ENCODE peak calls at places on chromosomes 2 and 18, in four cellular contexts. N, G, P and X are unnamed samples.

GRCh38 chr2:37679072-37679695 is 7.7 kb upstream of the CDC42EP3 start:
- DNase-seq in N (no peak), G (no peak), P (no peak), X (no peak)

GRCh38 chr2:26630669-26631360 is 10.4 kb downstream of the CIB4 start:
- DNase-seq in N (no peak), G (peak; percentile 46), P (no peak), X (no peak)

GRCh38 chr2:20065885-20066602 is 14.6 kb upstream of the LAPTM4A start:
- DNase-seq in N (peak; percentile 94), G (no peak), P (peak; percentile 81), X (peak; percentile 65)

GRCh38 chr2:170221317-170222288 is 43.7 kb downstream of the MYO3B start:
- DNase-seq in N (no peak), G (no peak), P (peak; percentile 39), X (no peak)

GRCh38 chr2:106189764-106190468 is 4.2 kb downstream of the UXS1 start:
- DNase-seq in N (no peak), G (no peak), P (peak; percentile 28), X (no peak)

GRCh38 chr2:6826081-6826913 is 39.4 kb downstream of the CMPK2 start:
- DNase-seq in N (no peak), G (peak; percentile 67), P (peak; percentile 67), X (peak; percentile 60)

GRCh38 chr2:233314180-233314579 is 6.6 kb downstream of the SAG start:
- DNase-seq in N (no peak), G (no peak), P (no peak), X (no peak)

GRCh38 chr2:66242099-66242498 is 192.8 kb upstream of the MEIS1 start:
- DNase-seq in N (no peak), G (no peak), P (no peak), X (no peak)

GRCh38 chr2:69789129-69789528 is 40.3 kb upstream of the GMCL1 start:
- DNase-seq in N (no peak), G (no peak), P (peak; percentile 79), X (no peak)

GRCh38 chr2:101124061-101124460 is 27.1 kb downstream of the TBC1D8 start:
- DNase-seq in N (no peak), G (peak; percentile 63), P (no peak), X (no peak)

GRCh38 chr2:231810905-231811304 is 24.7 kb downstream of the COPS7B start:
- DNase-seq in N (no peak), G (peak; percentile 69), P (peak; percentile 73), X (no peak)

GRCh38 chr2:56680971-56681631 is 497.3 kb downstream of the CCDC85A start:
- DNase-seq in N (no peak), G (peak; percentile 82), P (peak; percentile 37), X (no peak)

GRCh38 chr2:122528958-122529670 is 773.7 kb downstream of the TSN start:
- DNase-seq in N (no peak), G (no peak), P (no peak), X (no peak)

GRCh38 chr2:67954125-67954748 is 108.6 kb downstream of the C1D start:
- DNase-seq in N (no peak), G (no peak), P (no peak), X (no peak)

GRCh38 chr2:138369856-138370255 is 131.7 kb upstream of the SPOPL start:
- DNase-seq in N (no peak), G (no peak), P (peak; percentile 43), X (no peak)

GRCh38 chr2:113077921-113078320 is 10.2 kb downstream of the IL1F10 start:
- DNase-seq in N (no peak), G (no peak), P (no peak), X (no peak)

GRCh38 chr18:47983946-47984345 is 53.5 kb upstream of the SMAD2 start:
- DNase-seq in N (no peak), G (no peak), P (no peak), X (no peak)

GRCh38 chr2:158181171-158181570 is 79.5 kb downstream of the UPP2 start:
- DNase-seq in N (no peak), G (no peak), P (no peak), X (no peak)

GRCh38 chr18:35811896-35812295 is 160.6 kb upstream of the RMP24 start:
- DNase-seq in N (no peak), G (no peak), P (no peak), X (no peak)

GRCh38 chr2:233418761-233419625 is 64.7 kb downstream of the DGKD start:
- DNase-seq in N (peak; percentile 83), G (no peak), P (peak; percentile 74), X (peak; percentile 12)

GRCh38 chr2:203209538-203209937 is 29.3 kb upstream of the CYP20A1 start:
- DNase-seq in N (no peak), G (no peak), P (peak; percentile 24), X (no peak)

GRCh38 chr2:124254621-124255020 is 229.5 kb downstream of the CNTNAP5 start:
- DNase-seq in N (no peak), G (peak; percentile 81), P (peak; percentile 86), X (no peak)

GRCh38 chr2:128636802-128637147 is 318.1 kb upstream of the HS6ST1 start:
- DNase-seq in N (no peak), G (no peak), P (no peak), X (peak; percentile 11)

GRCh38 chr2:72661985-72662384 is 163.8 kb downstream of the EXOC6B start:
- DNase-seq in N (no peak), G (no peak), P (no peak), X (no peak)

GRCh38 chr2:179107179-179107541 is 57.2 kb upstream of the CCDC141 start:
- DNase-seq in N (no peak), G (no peak), P (no peak), X (no peak)

GRCh38 chr2:43486604-43487003 is 109.2 kb downstream of the THADA start:
- DNase-seq in N (peak; percentile 73), G (no peak), P (peak; percentile 67), X (peak; percentile 37)

GRCh38 chr2:20027715-20028434 is 15.4 kb upstream of the MATN3 start:
- DNase-seq in N (no peak), G (no peak), P (peak; percentile 42), X (no peak)

GRCh38 chr2:88265352-88265960 is 95.3 kb downstream of the THNSL2 start:
- DNase-seq in N (no peak), G (peak; percentile 36), P (peak; percentile 10), X (peak; percentile 33)

GRCh38 chr2:112081262-112081661 is 26.2 kb downstream of the TMEM87B start:
- DNase-seq in N (no peak), G (no peak), P (no peak), X (no peak)

GRCh38 chr2:200761168-200761715 is 50.5 kb upstream of the BZW1 start:
- DNase-seq in N (no peak), G (no peak), P (no peak), X (no peak)

GRCh38 chr2:165905854-165906253 is 47.7 kb downstream of the TTC21B start:
- DNase-seq in N (no peak), G (no peak), P (peak; percentile 23), X (no peak)

GRCh38 chr2:30177861-30178465 is 31.2 kb downstream of the YPEL5 start:
- DNase-seq in N (peak; percentile 59), G (no peak), P (no peak), X (no peak)